ENCODE peak calls at places on chromosome 4, in seven cellular contexts. One of them, this sample, is unnamed.

GRCh38 chr4:121070696-121071639 is 1.4 kb downstream of the NDNF start:
- DNase-seq in CD4-positive, CD25-positive, alpha-beta regulatory T cell: peak
- DNase-seq in fibroblast of pulmonary artery: peak
- DNase-seq in endothelial cell: peak
- DNase-seq in hypothalamus: no peak
- DNase-seq in EH: peak
- DNase-seq in HFF-Myc: no peak
- DNase-seq in this sample: no peak

GRCh38 chr4:183397741-183398297 is 46.6 kb upstream of the CDKN2AIP start:
- DNase-seq in CD4-positive, CD25-positive, alpha-beta regulatory T cell: no peak
- DNase-seq in hypothalamus: no peak
- DNase-seq in fibroblast of pulmonary artery: no peak
- DNase-seq in EH: no peak
- DNase-seq in HFF-Myc: no peak
- DNase-seq in endothelial cell: no peak
- DNase-seq in this sample: no peak

GRCh38 chr4:113603926-113604325 is 157.6 kb downstream of the CAMK2D start:
- DNase-seq in endothelial cell: no peak
- DNase-seq in HFF-Myc: no peak
- DNase-seq in fibroblast of pulmonary artery: peak
- DNase-seq in CD4-positive, CD25-positive, alpha-beta regulatory T cell: no peak
- DNase-seq in hypothalamus: no peak
- DNase-seq in EH: peak
- DNase-seq in this sample: no peak

GRCh38 chr4:142656178-142656577 is 189.9 kb downstream of the INPP4B start:
- DNase-seq in endothelial cell: no peak
- DNase-seq in HFF-Myc: peak
- DNase-seq in CD4-positive, CD25-positive, alpha-beta regulatory T cell: peak
- DNase-seq in hypothalamus: no peak
- DNase-seq in EH: peak
- DNase-seq in fibroblast of pulmonary artery: peak
- DNase-seq in this sample: no peak

GRCh38 chr4:5399790-5400421 is 308.5 kb downstream of the EVC2 start:
- DNase-seq in CD4-positive, CD25-positive, alpha-beta regulatory T cell: no peak
- DNase-seq in fibroblast of pulmonary artery: peak
- DNase-seq in HFF-Myc: no peak
- DNase-seq in EH: peak
- DNase-seq in hypothalamus: no peak
- DNase-seq in endothelial cell: peak
- DNase-seq in this sample: no peak

GRCh38 chr4:69617083-69617694 is 22.3 kb downstream of the UGT2A2 start:
- DNase-seq in HFF-Myc: no peak
- DNase-seq in hypothalamus: no peak
- DNase-seq in CD4-positive, CD25-positive, alpha-beta regulatory T cell: no peak
- DNase-seq in fibroblast of pulmonary artery: peak
- DNase-seq in EH: no peak
- DNase-seq in endothelial cell: peak
- DNase-seq in this sample: no peak

GRCh38 chr4:83731609-83732008 is 195.7 kb downstream of the GPAT3 start:
- DNase-seq in hypothalamus: no peak
- DNase-seq in fibroblast of pulmonary artery: no peak
- DNase-seq in CD4-positive, CD25-positive, alpha-beta regulatory T cell: no peak
- DNase-seq in HFF-Myc: peak
- DNase-seq in endothelial cell: no peak
- DNase-seq in EH: peak
- DNase-seq in this sample: no peak

GRCh38 chr4:14167876-14168510 is 540.5 kb upstream of the BOD1L1 start:
- DNase-seq in HFF-Myc: no peak
- DNase-seq in fibroblast of pulmonary artery: peak
- DNase-seq in endothelial cell: no peak
- DNase-seq in CD4-positive, CD25-positive, alpha-beta regulatory T cell: no peak
- DNase-seq in hypothalamus: no peak
- DNase-seq in EH: peak
- DNase-seq in this sample: no peak

GRCh38 chr4:116603096-116603495 is 482.3 kb downstream of the TRAM1L1 start:
- DNase-seq in EH: no peak
- DNase-seq in endothelial cell: no peak
- DNase-seq in CD4-positive, CD25-positive, alpha-beta regulatory T cell: no peak
- DNase-seq in HFF-Myc: no peak
- DNase-seq in hypothalamus: no peak
- DNase-seq in fibroblast of pulmonary artery: no peak
- DNase-seq in this sample: no peak

GRCh38 chr4:183261953-183262775 is 57.9 kb downstream of the CLDN22 start:
- DNase-seq in CD4-positive, CD25-positive, alpha-beta regulatory T cell: peak
- DNase-seq in EH: peak
- DNase-seq in HFF-Myc: peak
- DNase-seq in hypothalamus: peak
- DNase-seq in endothelial cell: peak
- DNase-seq in fibroblast of pulmonary artery: peak
- DNase-seq in this sample: peak

GRCh38 chr4:154024097-154024496 is 235.2 kb upstream of the SFRP2 start:
- DNase-seq in CD4-positive, CD25-positive, alpha-beta regulatory T cell: no peak
- DNase-seq in endothelial cell: peak
- DNase-seq in hypothalamus: no peak
- DNase-seq in EH: no peak
- DNase-seq in HFF-Myc: no peak
- DNase-seq in fibroblast of pulmonary artery: no peak
- DNase-seq in this sample: no peak

GRCh38 chr4:108359130-108359709 is 190.5 kb upstream of the LEF1 start:
- DNase-seq in endothelial cell: no peak
- DNase-seq in hypothalamus: no peak
- DNase-seq in HFF-Myc: no peak
- DNase-seq in fibroblast of pulmonary artery: no peak
- DNase-seq in CD4-positive, CD25-positive, alpha-beta regulatory T cell: peak
- DNase-seq in EH: no peak
- DNase-seq in this sample: no peak

GRCh38 chr4:17038510-17039176 is 140.2 kb upstream of the LDB2 start:
- DNase-seq in hypothalamus: no peak
- DNase-seq in CD4-positive, CD25-positive, alpha-beta regulatory T cell: no peak
- DNase-seq in fibroblast of pulmonary artery: peak
- DNase-seq in HFF-Myc: no peak
- DNase-seq in EH: peak
- DNase-seq in endothelial cell: no peak
- DNase-seq in this sample: no peak

GRCh38 chr4:150235795-150236385 is 157.6 kb downstream of the DCLK2 start:
- DNase-seq in EH: peak
- DNase-seq in HFF-Myc: no peak
- DNase-seq in CD4-positive, CD25-positive, alpha-beta regulatory T cell: no peak
- DNase-seq in endothelial cell: no peak
- DNase-seq in hypothalamus: no peak
- DNase-seq in fibroblast of pulmonary artery: peak
- DNase-seq in this sample: no peak

GRCh38 chr4:122616910-122617596 is 3.8 kb downstream of the IL21 start:
- DNase-seq in CD4-positive, CD25-positive, alpha-beta regulatory T cell: no peak
- DNase-seq in fibroblast of pulmonary artery: no peak
- DNase-seq in hypothalamus: no peak
- DNase-seq in EH: no peak
- DNase-seq in HFF-Myc: no peak
- DNase-seq in endothelial cell: no peak
- DNase-seq in this sample: no peak

GRCh38 chr4:89998350-89999098 is 103.9 kb downstream of the MMRN1 start:
- DNase-seq in HFF-Myc: no peak
- DNase-seq in hypothalamus: no peak
- DNase-seq in endothelial cell: no peak
- DNase-seq in CD4-positive, CD25-positive, alpha-beta regulatory T cell: no peak
- DNase-seq in EH: no peak
- DNase-seq in fibroblast of pulmonary artery: no peak
- DNase-seq in this sample: no peak

GRCh38 chr4:78592104-78592783 is 40.7 kb downstream of the ANXA3 start:
- DNase-seq in fibroblast of pulmonary artery: no peak
- DNase-seq in CD4-positive, CD25-positive, alpha-beta regulatory T cell: no peak
- DNase-seq in HFF-Myc: no peak
- DNase-seq in EH: no peak
- DNase-seq in hypothalamus: no peak
- DNase-seq in endothelial cell: peak
- DNase-seq in this sample: no peak

GRCh38 chr4:46836584-46836983 is 72.5 kb downstream of the COX7B2 start:
- DNase-seq in fibroblast of pulmonary artery: no peak
- DNase-seq in CD4-positive, CD25-positive, alpha-beta regulatory T cell: no peak
- DNase-seq in HFF-Myc: no peak
- DNase-seq in endothelial cell: no peak
- DNase-seq in EH: no peak
- DNase-seq in hypothalamus: no peak
- DNase-seq in this sample: no peak

GRCh38 chr4:145619639-145619996 is 433 bp downstream of the MMAA start:
- DNase-seq in HFF-Myc: peak
- DNase-seq in endothelial cell: peak
- DNase-seq in hypothalamus: no peak
- DNase-seq in EH: peak
- DNase-seq in fibroblast of pulmonary artery: peak
- DNase-seq in CD4-positive, CD25-positive, alpha-beta regulatory T cell: no peak
- DNase-seq in this sample: no peak

GRCh38 chr4:140020457-140021361 is 133.3 kb downstream of the MAML3 start:
- DNase-seq in endothelial cell: no peak
- DNase-seq in CD4-positive, CD25-positive, alpha-beta regulatory T cell: no peak
- DNase-seq in fibroblast of pulmonary artery: peak
- DNase-seq in hypothalamus: no peak
- DNase-seq in HFF-Myc: no peak
- DNase-seq in EH: no peak
- DNase-seq in this sample: no peak